ENCODE peak calls at places on chromosomes 12 and 14, in five cellular contexts. G, D, Y, B and P are unnamed samples.

GRCh38 chr12:108508243-108508642 is 6.8 kb upstream of the FICD start:
- DNase-seq in B (no peak), D (no peak), Y (no peak), G (no peak), P (no peak)

GRCh38 chr12:26736563-26737486 is 96.2 kb downstream of the ITPR2 start:
- DNase-seq in Y (no peak), G (no peak), B (no peak), D (no peak), P (no peak)

GRCh38 chr12:2668816-2669215 is 126.0 kb upstream of the FKBP4 start:
- DNase-seq in G (no peak), Y (peak), D (no peak), B (no peak), P (no peak)

GRCh38 chr14:79493081-79493652 is 718.1 kb downstream of the DIO2 start:
- DNase-seq in Y (no peak), G (no peak), D (no peak), B (no peak), P (no peak)

GRCh38 chr12:46825526-46826414 is at the start of gene SLC38A4:
- DNase-seq in G (peak), D (peak), B (peak), Y (peak), P (no peak)

GRCh38 chr14:103067231-103067954 is 10.0 kb upstream of the CDC42BPB start:
- DNase-seq in D (no peak), G (no peak), B (no peak), Y (no peak), P (no peak)

GRCh38 chr12:583251-583869 is 79.9 kb downstream of the NINJ2 start:
- DNase-seq in G (peak), D (peak), Y (no peak), B (no peak), P (no peak)

GRCh38 chr14:62206456-62206855 is 444.2 kb downstream of the SNAPC1 start:
- DNase-seq in Y (no peak), D (no peak), B (no peak), G (no peak), P (no peak)

GRCh38 chr14:103256406-103256805 is 77.6 kb upstream of the EIF5 start:
- DNase-seq in Y (no peak), B (no peak), G (no peak), D (no peak), P (no peak)

GRCh38 chr12:106131671-106132070 is 7.1 kb downstream of the NUAK1 start:
- DNase-seq in D (no peak), G (no peak), Y (no peak), B (no peak), P (no peak)

GRCh38 chr12:115597157-115597712 is 680.3 kb downstream of the MED13L start:
- DNase-seq in G (no peak), B (peak), Y (no peak), D (no peak), P (no peak)

GRCh38 chr14:101022916-101023435 is 119.5 kb upstream of the RTL1 start:
- DNase-seq in Y (peak), G (no peak), B (no peak), D (peak), P (no peak)

GRCh38 chr12:67220065-67220464 is 49.1 kb upstream of the CAND1 start:
- DNase-seq in B (peak), G (peak), Y (no peak), D (no peak), P (peak)

GRCh38 chr12:56836800-56837663 is 73.9 kb downstream of the HSD17B6 start:
- DNase-seq in Y (no peak), D (no peak), B (peak), G (no peak), P (no peak)

GRCh38 chr14:80456200-80456599 is 244.9 kb upstream of the DIO2 start:
- DNase-seq in D (no peak), B (no peak), G (no peak), Y (no peak), P (no peak)

GRCh38 chr14:50064993-50065392 is 51.4 kb downstream of the VCPKMT start:
- DNase-seq in Y (no peak), G (no peak), D (no peak), B (no peak), P (no peak)

GRCh38 chr12:1171657-1172056 is 180.6 kb downstream of the ERC1 start:
- DNase-seq in D (no peak), G (no peak), Y (no peak), B (peak), P (peak)

GRCh38 chr12:30308010-30308717 is 387.5 kb downstream of the IPO8 start:
- DNase-seq in Y (no peak), G (no peak), B (no peak), D (no peak), P (no peak)

GRCh38 chr14:36915089-36915488 is 253.4 kb downstream of the PAX9 start:
- DNase-seq in G (no peak), B (no peak), Y (no peak), D (no peak), P (no peak)

GRCh38 chr12:53045646-53046045 is 4.2 kb upstream of the TNS2 start:
- DNase-seq in Y (peak), D (no peak), B (no peak), G (no peak), P (no peak)

GRCh38 chr12:114003286-114003685 is 37.2 kb upstream of the RBM19 start:
- DNase-seq in Y (no peak), D (no peak), G (no peak), B (no peak), P (no peak)

GRCh38 chr12:57241556-57242310 is 9.3 kb downstream of the STAC3 start:
- DNase-seq in D (no peak), B (no peak), Y (peak), G (no peak), P (no peak)

GRCh38 chr14:72779679-72780078 is 114.2 kb downstream of the DPF3 start:
- DNase-seq in G (no peak), Y (no peak), B (no peak), D (no peak), P (no peak)

GRCh38 chr14:93301821-93302447 is 30.9 kb downstream of the BTBD7 start:
- DNase-seq in B (no peak), Y (no peak), D (no peak), G (no peak), P (no peak)

GRCh38 chr12:3277261-3277943 is 200.2 kb downstream of the TSPAN9 start:
- DNase-seq in Y (no peak), D (no peak), G (no peak), B (no peak), P (no peak)

GRCh38 chr14:36941783-36942521 is 230.5 kb downstream of the SLC25A21 start:
- DNase-seq in B (peak), G (peak), D (peak), Y (peak), P (peak)

GRCh38 chr14:100904307-100905019 is 941 bp upstream of the RTL1 start:
- DNase-seq in G (no peak), Y (no peak), D (no peak), B (peak), P (no peak)

GRCh38 chr14:61132336-61132735 is 148.8 kb downstream of the TMEM30B start:
- DNase-seq in D (no peak), Y (no peak), B (no peak), G (no peak), P (no peak)

GRCh38 chr12:113005759-113006158 is 27.4 kb downstream of the OAS2 start:
- DNase-seq in Y (no peak), G (no peak), D (no peak), B (peak), P (peak)

GRCh38 chr12:122022393-122023338 is 982 bp downstream of the BCL7A start:
- DNase-seq in Y (peak), B (peak), G (peak), D (no peak), P (peak)

GRCh38 chr12:9649532-9649940 is 20.0 kb upstream of the CLEC2D start:
- DNase-seq in D (no peak), B (peak), Y (no peak), G (no peak), P (no peak)

DNA sequence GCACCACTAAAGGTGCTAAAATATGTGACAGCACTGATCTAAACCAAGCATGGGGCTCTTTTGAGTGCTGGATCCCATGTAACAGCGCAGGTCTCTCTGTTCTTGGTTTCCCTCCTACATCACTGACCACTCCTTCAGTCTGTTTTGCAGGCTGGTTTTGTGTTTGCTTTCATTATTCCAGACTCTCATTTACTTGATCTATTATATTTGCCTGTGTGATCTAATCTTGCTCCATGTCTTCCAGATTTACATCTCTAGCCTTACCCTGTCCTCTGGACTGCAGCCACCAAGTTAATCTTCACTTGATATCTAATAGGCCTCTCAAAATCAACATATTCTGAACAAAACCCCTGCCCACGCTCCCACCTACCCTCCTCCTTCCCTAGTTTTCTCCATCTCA is 8.6 kb downstream of the GLIPR1 start:
- DNase-seq in B (no peak), G (no peak), D (no peak), Y (no peak), P (no peak)
- H3K27ac ChIP-seq in B (no peak), G (no peak), D (no peak), Y (peak), P (no peak)

DNA sequence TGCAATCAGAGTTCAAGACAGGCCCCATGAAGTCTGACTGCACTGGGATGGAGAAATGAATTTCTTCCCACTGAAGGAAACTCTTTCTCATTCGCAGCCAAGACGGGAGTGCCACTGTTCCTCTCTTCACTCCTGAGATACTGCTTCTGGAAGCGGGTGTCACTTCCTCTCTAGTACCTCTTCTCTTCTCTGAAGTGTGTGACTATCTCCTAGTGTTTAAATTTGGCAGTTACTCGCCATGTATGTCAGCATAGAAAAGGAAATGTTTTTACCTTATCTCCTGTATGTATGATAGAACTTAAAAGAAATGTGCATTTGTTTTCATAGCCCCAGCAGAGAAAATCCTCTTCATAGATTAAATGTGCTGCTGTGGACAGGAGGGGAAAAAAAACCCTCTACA is 215.3 kb downstream of the ANO6 start:
- DNase-seq in G (no peak), Y (no peak), D (no peak), B (no peak), P (no peak)
- TF ChIP-seq CTCF in G (no peak), Y (no peak), D (no peak), B (peak), P (no peak)

GRCh38 chr12:54432815-54433164 is 13.7 kb upstream of the ITGA5 start:
- DNase-seq in Y (no peak), D (no peak), B (no peak), G (no peak), P (no peak)

GRCh38 chr12:54428050-54429013 is 9.3 kb upstream of the ITGA5 start:
- DNase-seq in Y (peak), G (no peak), D (no peak), B (peak), P (no peak)

GRCh38 chr12:54429014-54429471 is 10.0 kb upstream of the ITGA5 start:
- DNase-seq in B (no peak), Y (no peak), G (no peak), D (no peak), P (no peak)

GRCh38 chr12:54431911-54432814 is 13.1 kb upstream of the ITGA5 start:
- DNase-seq in D (no peak), G (peak), B (peak), Y (peak), P (peak)

GRCh38 chr12:54430471-54431075 is 11.5 kb upstream of the ITGA5 start:
- DNase-seq in D (no peak), Y (no peak), G (no peak), B (no peak), P (no peak)
- H3K27ac ChIP-seq in D (no peak), Y (peak), G (no peak), B (no peak), P (no peak)

GRCh38 chr12:120497524-120498150 is 1.7 kb downstream of the DYNLL1 start:
- DNase-seq in B (no peak), D (no peak), Y (no peak), G (no peak), P (no peak)

GRCh38 chr12:120498870-120499515 is 3.1 kb downstream of the DYNLL1 start:
- DNase-seq in G (no peak), Y (no peak), D (no peak), B (no peak), P (no peak)

GRCh38 chr12:120496353-120497340 is 734 bp downstream of the DYNLL1 start:
- DNase-seq in B (peak), G (peak), Y (peak), D (peak), P (peak)

GRCh38 chr12:120495189-120495722 is 657 bp upstream of the DYNLL1 start:
- DNase-seq in G (no peak), Y (no peak), B (peak), D (no peak), P (no peak)

GRCh38 chr12:120495723-120496352 is at the start of gene DYNLL1:
- DNase-seq in B (peak), D (peak), Y (peak), G (peak), P (peak)
- TF ChIP-seq CTCF in B (no peak), D (peak), Y (no peak), G (peak), P (no peak)

GRCh38 chr12:65532744-65533143 is 254.3 kb downstream of the MSRB3 start:
- DNase-seq in Y (no peak), B (no peak), G (no peak), D (no peak), P (no peak)
- H3K27ac ChIP-seq in Y (no peak), B (no peak), G (peak), D (no peak), P (no peak)